ENCODE peak calls at places on chromosomes 5 and 9, in four cellular contexts. K is cardiac muscle cell, X is K562, L is body of pancreas. B is an unnamed sample. For H3K27me3 and H3K9me3, the result is how much of the 10 kb centered on the place peaks cover.

GRCh38 chr5:97635553-97635952 is 452.5 kb upstream of the RIOK2 start:
- DNase-seq in L (no peak), K (no peak), X (no peak), B (no peak)

GRCh38 chr9:6230037-6230778 is 14.6 kb downstream of the IL33 start:
- DNase-seq in L (no peak), K (no peak), X (no peak), B (no peak)

GRCh38 chr9:95762322-95762721 is 113.2 kb upstream of the ERCC6L2 start:
- DNase-seq in X (no peak), L (no peak), K (no peak), B (no peak)

GRCh38 chr5:129506092-129506491 is 46.0 kb downstream of the ADAMTS19 start:
- DNase-seq in X (no peak), K (no peak), L (no peak), B (no peak)

GRCh38 chr9:97983524-97984187 is 515 bp downstream of the ANP32B start:
- DNase-seq in X (peak), L (peak), K (peak), B (peak)

GRCh38 chr5:171419663-171420428 is 399 bp downstream of the FGF18 start:
- DNase-seq in K (peak), X (no peak), L (peak), B (peak)

GRCh38 chr5:108481355-108481931 is 99.5 kb upstream of the FBXL17 start:
- DNase-seq in K (peak), X (peak), L (no peak), B (peak)

GRCh38 chr9:117763314-117763713 is 59.1 kb downstream of the TLR4 start:
- DNase-seq in K (no peak), X (no peak), L (no peak), B (no peak)

GRCh38 chr9:90803860-90804593 is 2.4 kb downstream of the SYK start:
- DNase-seq in X (peak), K (no peak), L (no peak), B (no peak)

GRCh38 chr9:4465910-4466309 is 24.4 kb upstream of the SLC1A1 start:
- DNase-seq in K (no peak), X (no peak), L (no peak), B (no peak)

DNA sequence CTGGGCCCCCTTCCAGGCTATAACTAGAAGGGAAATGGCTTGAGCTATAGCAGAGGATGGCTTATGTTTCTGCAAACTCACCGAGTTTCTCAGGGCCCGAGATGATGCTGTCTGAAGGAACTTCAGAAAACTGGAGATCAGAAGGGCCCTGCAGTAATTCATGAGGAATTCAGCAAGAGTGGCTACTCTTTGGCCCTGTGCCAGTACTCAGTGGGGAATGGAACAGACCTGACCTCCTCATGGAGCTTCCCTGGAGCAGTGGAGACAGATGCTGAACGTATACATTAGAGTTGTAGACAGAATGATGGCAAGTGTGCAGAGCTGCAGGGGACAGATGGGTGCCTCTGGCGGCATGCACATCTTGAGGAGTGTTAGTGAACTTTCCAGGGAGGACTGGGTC is 17.3 kb upstream of the SMIM32 start:
- DNase-seq in K (no peak), L (no peak), X (no peak), B (no peak)
- H3K27me3 ChIP-seq in K (under half), L (under half), X (under half), B (under half)

GRCh38 chr9:131008909-131009618 is at the start of gene LAMC3:
- DNase-seq in L (no peak), X (peak), K (peak), B (peak)
- H3K4me3 ChIP-seq in L (no peak), X (no peak), K (peak), B (peak)

GRCh38 chr5:141369994-141370848 is at the start of gene PCDHGB3:
- DNase-seq in L (peak), K (no peak), X (peak), B (no peak)
- H3K9me3 ChIP-seq in L (under half), K (under half), X (under half), B (under half)

GRCh38 chr9:121498487-121499176 is 1.0 kb downstream of the GGTA1 start:
- DNase-seq in K (no peak), L (no peak), X (no peak), B (peak)
- H3K27me3 ChIP-seq in K (half or more), L (under half), X (under half), B (under half)

GRCh38 chr5:75051217-75051751 is 1.1 kb downstream of the GCNT4 start:
- DNase-seq in L (peak), K (no peak), X (no peak), B (no peak)
- H3K4me3 ChIP-seq in L (no peak), K (no peak), X (no peak), B (no peak)

DNA sequence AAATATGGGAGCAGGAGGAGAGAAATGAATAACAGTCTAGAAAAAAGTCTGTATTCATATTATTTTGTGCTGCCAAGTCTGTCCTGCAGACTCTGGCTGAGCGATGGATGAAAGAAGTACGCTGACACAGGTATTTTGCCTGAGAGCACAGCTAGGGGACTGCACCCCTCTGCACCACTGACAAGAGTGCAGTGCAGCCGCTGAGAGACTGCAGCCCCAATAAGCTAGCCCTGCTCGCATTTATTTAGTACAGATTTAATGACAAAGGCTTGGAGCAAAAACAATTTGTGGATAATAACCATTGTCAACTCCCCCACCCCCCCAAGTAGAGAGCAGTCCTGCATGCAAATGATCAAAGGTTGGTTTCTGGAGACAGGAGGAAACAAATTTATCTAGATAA is 13.3 kb upstream of the MRPS30 start:
- DNase-seq in L (no peak), X (no peak), K (no peak), B (no peak)
- H3K9me3 ChIP-seq in L (under half), X (under half), K (under half), B (under half)

DNA sequence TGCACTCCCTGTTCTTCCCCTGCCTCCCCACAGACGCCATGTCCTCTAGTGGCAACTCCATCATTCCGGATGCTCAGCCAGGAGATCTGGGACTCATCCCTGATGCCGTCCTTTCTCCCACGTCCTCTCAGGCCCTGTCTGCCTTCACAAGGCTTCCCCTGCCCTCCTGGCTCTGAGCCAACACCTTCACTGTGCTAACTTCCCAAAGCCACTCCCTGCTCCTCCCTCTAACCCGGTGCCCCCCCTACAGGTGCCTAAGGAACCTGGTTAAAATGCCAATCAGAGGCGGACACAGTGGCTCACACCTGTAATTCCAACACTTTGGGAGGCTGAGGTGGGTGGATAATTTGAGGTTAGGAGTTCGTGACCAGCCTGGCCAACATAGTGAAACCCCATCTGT is 67.6 kb downstream of the LMX1B start:
- DNase-seq in L (no peak), K (no peak), X (no peak), B (no peak)
- H3K27me3 ChIP-seq in L (under half), K (half or more), X (under half), B (under half)

GRCh38 chr5:137735531-137736284 is at the start of gene KLHL3:
- DNase-seq in X (no peak), K (peak), L (peak), B (peak)
- H3K4me3 ChIP-seq in X (no peak), K (peak), L (no peak), B (peak)

DNA sequence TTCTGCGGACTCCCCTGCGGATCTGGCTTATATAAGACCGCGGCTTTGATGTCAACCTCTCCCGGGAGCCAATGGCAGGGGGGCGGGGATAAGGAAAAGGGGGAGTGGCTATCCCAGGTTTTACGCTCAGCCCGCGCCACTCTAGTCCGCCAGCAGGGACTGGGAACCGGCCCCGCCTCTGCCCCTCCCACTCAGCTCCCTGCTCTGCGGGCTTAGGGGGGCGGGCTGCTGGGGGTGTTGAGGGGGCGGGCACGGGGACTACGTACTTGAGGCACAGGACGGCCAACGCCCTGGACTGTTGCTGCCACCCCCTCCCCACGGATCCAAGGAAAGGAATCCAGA is at the start of gene HAND1:
- DNase-seq in X (no peak), L (peak), K (peak), B (peak)
- H3K9me3 ChIP-seq in X (under half), L (under half), K (under half), B (under half)

B was measured in WERI-Rb-1.